ENCODE peak calls at places on chromosomes 3 and 15, in four cellular contexts. O, M, A and W are unnamed samples.
A peak's percentile ranks its signal among the peaks of the same experiment; 100 is the strongest.

GRCh38 chr3:129196601-129197000 is 12.9 kb upstream of the CNBP start:
- DNase-seq in M (no peak), O (no peak), A (no peak), W (no peak)

GRCh38 chr3:33858131-33858530 is 59.7 kb downstream of the PDCD6IP start:
- DNase-seq in O (no peak), A (peak; percentile 10), M (peak; percentile 3), W (peak; percentile 36)

GRCh38 chr3:111071257-111072015 is at the start of gene NECTIN3:
- DNase-seq in A (peak; percentile 86), M (peak; percentile 99), O (peak; percentile 96), W (peak; percentile 99)

GRCh38 chr3:124107074-124107473 is 115.2 kb upstream of the ROPN1 start:
- DNase-seq in O (no peak), A (no peak), M (peak; percentile 56), W (no peak)

GRCh38 chr3:50318163-50318562 is 4.4 kb downstream of the HYAL2 start:
- DNase-seq in O (no peak), A (no peak), M (no peak), W (no peak)

GRCh38 chr3:134879991-134880390 is 84.9 kb downstream of the EPHB1 start:
- DNase-seq in M (no peak), A (no peak), O (no peak), W (no peak)

GRCh38 chr3:189269356-189269755 is 97.6 kb downstream of the TPRG1 start:
- DNase-seq in A (peak; percentile 77), O (no peak), M (peak; percentile 61), W (no peak)

GRCh38 chr3:126654571-126655393 is at the start of gene TXNRD3:
- DNase-seq in O (peak; percentile 83), A (peak; percentile 38), M (peak; percentile 65), W (peak; percentile 55)

GRCh38 chr3:126135398-126136076 is 44.8 kb downstream of the ALDH1L1 start:
- DNase-seq in M (no peak), O (peak; percentile 39), A (no peak), W (no peak)

DNA sequence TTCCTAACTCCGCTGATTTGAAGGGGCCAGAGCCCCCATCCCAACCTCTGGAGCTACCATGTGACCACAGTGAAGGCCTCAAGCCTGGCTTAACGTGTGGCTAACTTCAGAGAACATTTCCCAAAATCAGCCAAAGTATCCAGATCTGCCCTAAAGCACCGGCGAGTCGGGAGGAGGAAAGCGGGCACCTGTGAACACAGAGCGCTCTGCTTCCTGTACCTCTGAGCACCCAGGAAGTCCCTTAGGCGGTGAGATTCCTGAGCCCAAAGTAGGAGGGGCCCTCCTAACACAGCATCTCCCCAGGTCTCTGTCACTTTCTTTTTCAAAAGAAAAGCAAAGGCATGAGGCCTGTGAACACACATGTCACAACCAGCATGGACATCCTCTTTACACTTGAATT is 904 bp upstream of the EIF4E3 start:
- DNase-seq in M (no peak), O (no peak), A (no peak), W (no peak)
- TF ChIP-seq CTCF in M (no peak), O (no peak), A (no peak), W (no peak)

DNA sequence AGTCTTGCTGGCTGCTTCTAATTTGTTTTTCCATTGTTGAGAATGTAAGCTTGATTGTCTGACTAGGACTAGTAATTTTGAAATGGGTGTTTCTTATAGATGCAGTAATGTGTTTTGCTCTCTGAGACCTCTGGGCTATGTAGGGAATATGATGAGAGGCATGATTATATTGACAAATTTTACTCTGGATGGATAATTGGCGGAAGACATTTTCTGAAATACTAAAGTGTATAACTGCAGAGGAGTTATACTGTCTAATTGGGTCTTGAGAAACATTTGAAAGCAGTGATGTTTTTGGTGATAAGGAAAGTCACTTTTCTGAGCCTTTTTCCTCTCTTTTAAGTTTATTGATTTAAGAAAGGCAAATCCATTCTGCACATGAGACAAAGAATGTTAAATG is 1.8 kb downstream of the ATP2C1 start:
- DNase-seq in A (no peak), O (no peak), M (no peak), W (no peak)
- H3K4me3 ChIP-seq in A (no peak overlapping the region), O (peak overlapping the region; percentile 83), M (peak overlapping the region; percentile 93), W (peak overlapping the region; percentile 73)

GRCh38 chr3:52234516-52235447 is 4.2 kb downstream of the TWF2 start:
- DNase-seq in M (no peak), A (no peak), O (no peak), W (no peak)
- TF ChIP-seq CTCF in M (no peak), A (no peak), O (no peak), W (no peak)

GRCh38 chr3:195155842-195156241 is 115.1 kb downstream of the XXYLT1 start:
- DNase-seq in O (no peak), M (no peak), A (no peak), W (no peak)
- H3K4me3 ChIP-seq in O (peak overlapping the region; percentile 49), M (no peak overlapping the region), A (no peak overlapping the region), W (no peak overlapping the region)

GRCh38 chr3:96750094-96750767 is 64.2 kb upstream of the EPHA6 start:
- DNase-seq in O (no peak), A (no peak), M (no peak), W (no peak)
- TF ChIP-seq CTCF in O (no peak), A (no peak), M (no peak), W (no peak)

GRCh38 chr15:33194237-33194636 is 277 bp downstream of the FMN1 start:
- DNase-seq in O (no peak), M (peak; percentile 1), A (no peak), W (no peak)
- H3K4me3 ChIP-seq in O (peak overlapping the region; percentile 64), M (peak overlapping the region; percentile 74), A (peak overlapping the region; percentile 55), W (peak overlapping the region; percentile 49)

DNA sequence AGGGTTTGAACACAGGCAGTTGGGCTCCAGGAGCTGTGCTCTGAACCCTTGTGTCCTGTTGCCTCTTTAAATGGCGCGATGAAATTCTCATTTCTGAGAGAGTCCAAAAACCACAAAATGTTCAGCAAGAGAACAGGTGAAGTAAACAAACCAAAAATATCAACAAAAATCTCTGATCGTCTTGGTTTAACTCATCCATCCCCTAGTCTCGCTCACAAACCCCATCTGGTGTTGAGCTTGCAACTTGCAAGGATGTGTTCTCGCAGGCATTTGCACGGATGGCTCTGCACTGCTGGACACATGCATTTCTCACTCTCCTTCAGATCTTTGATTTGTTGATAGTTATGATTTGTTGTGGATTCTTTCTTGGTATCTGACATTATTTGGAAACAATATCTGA is 31.1 kb downstream of the FAH start:
- DNase-seq in A (no peak), O (no peak), M (no peak), W (peak; percentile 53)
- TF ChIP-seq CTCF in A (no peak), O (no peak), M (peak; percentile 35), W (peak; percentile 27)

GRCh38 chr15:45113380-45113990 is 487 bp downstream of the DUOX2 start:
- DNase-seq in M (no peak), A (no peak), O (no peak), W (no peak)

GRCh38 chr15:45112592-45113379 is 1.2 kb downstream of the DUOX2 start:
- DNase-seq in A (no peak), O (no peak), M (no peak), W (no peak)

GRCh38 chr15:45112143-45112591 is 1.8 kb downstream of the DUOX2 start:
- DNase-seq in A (no peak), M (no peak), O (no peak), W (no peak)

GRCh38 chr15:45110256-45110820 is 3.6 kb downstream of the DUOX2 start:
- DNase-seq in M (no peak), A (no peak), O (no peak), W (no peak)

DNA sequence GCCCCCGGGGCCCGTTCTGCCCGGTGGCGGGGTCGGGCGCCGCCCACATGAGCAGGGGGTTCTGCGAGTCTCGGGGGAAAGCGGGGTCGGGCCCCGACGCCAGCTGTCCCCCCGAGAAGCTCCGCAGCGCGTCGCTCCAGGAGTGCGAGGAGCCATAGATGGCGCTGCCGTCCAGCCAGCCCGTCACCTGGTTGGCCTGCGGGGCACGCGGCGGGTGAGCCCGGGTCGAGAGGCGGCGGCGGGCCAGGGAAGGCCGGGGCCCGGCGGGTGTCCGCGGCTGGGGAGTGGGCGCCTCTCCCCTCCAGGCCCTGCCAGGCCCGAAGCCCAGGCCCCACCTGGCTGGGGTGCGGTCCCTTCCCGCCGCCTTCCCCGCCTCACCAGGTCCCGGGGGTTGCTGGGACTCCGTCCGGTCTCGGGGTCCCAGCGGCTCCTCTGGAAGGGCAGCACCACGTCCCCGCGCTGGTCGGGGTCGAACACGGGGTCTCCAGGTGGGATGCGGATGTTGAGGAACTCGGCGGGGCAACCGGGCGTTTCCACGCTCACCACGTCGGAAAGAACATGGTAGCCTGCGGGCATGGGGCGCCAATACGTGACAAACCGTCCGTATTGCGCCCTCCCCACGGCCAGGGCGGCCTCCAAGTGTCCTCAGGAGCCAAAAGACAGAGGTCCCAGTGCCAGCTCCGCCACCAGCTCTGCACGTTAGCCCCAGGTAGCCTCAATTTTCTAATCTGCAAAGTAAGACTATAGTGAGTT is 2.4 kb downstream of the DUOX2 start:
- DNase-seq in A (no peak), M (no peak), O (no peak), W (no peak)
- H3K4me3 ChIP-seq in A (no peak overlapping the region), M (no peak overlapping the region), O (no peak overlapping the region), W (no peak overlapping the region)